ENCODE peak calls at places on chromosome 7, in four cellular contexts. T, G, P and B are unnamed samples. For H3K27me3, the result is how much of the 10 kb centered on the place peaks cover.

GRCh38 chr7:92035576-92035975 is 94.9 kb downstream of the AKAP9 start:
- DNase-seq in G (no peak), T (no peak), P (no peak), B (peak)

GRCh38 chr7:99473315-99473596 is 566 bp downstream of the ZNF789 start:
- DNase-seq in G (peak), P (peak), T (peak), B (peak)

GRCh38 chr7:24831240-24831639 is 74.0 kb upstream of the GSDME start:
- DNase-seq in P (no peak), G (no peak), T (no peak), B (no peak)

GRCh38 chr7:106126170-106126938 is 14.2 kb upstream of the SYPL1 start:
- DNase-seq in T (no peak), P (no peak), G (no peak), B (no peak)

GRCh38 chr7:6340241-6340640 is 67.8 kb upstream of the CYTH3 start:
- DNase-seq in G (no peak), P (no peak), T (no peak), B (no peak)

GRCh38 chr7:151806938-151807775 is 69.8 kb downstream of the PRKAG2 start:
- DNase-seq in P (no peak), G (no peak), T (no peak), B (no peak)

GRCh38 chr7:67620216-67620933 is 623.7 kb downstream of the TYW1 start:
- DNase-seq in T (no peak), P (no peak), G (no peak), B (no peak)

GRCh38 chr7:98617960-98618418 is 904 bp downstream of the NPTX2 start:
- DNase-seq in T (no peak), G (no peak), P (no peak), B (peak)

GRCh38 chr7:122310119-122311021 is 5.8 kb upstream of the FEZF1 start:
- DNase-seq in T (no peak), G (no peak), P (no peak), B (peak)

GRCh38 chr7:158467562-158467961 is 120.1 kb downstream of the PTPRN2 start:
- DNase-seq in P (no peak), G (no peak), T (no peak), B (no peak)

GRCh38 chr7:20280475-20281351 is 50.0 kb upstream of the ITGB8 start:
- DNase-seq in G (no peak), P (no peak), T (no peak), B (no peak)

GRCh38 chr7:29871787-29872398 is 65.6 kb downstream of the WIPF3 start:
- DNase-seq in G (no peak), T (no peak), P (no peak), B (no peak)

GRCh38 chr7:99447943-99448342 is 9.2 kb downstream of the CPSF4 start:
- DNase-seq in T (no peak), P (peak), G (peak), B (peak)

GRCh38 chr7:2185715-2186114 is 47.0 kb downstream of the MAD1L1 start:
- DNase-seq in T (no peak), P (no peak), G (no peak), B (no peak)

GRCh38 chr7:87671-88070 is 104.7 kb upstream of the FAM20C start:
- DNase-seq in T (no peak), G (no peak), P (no peak), B (no peak)

GRCh38 chr7:29588900-29589696 is 25.5 kb downstream of the PRR15 start:
- DNase-seq in T (peak), P (peak), G (peak), B (peak)

GRCh38 chr7:2012044-2012900 is 220.5 kb downstream of the MAD1L1 start:
- DNase-seq in P (no peak), G (no peak), T (no peak), B (no peak)

GRCh38 chr7:2569421-2569820 is 10.6 kb downstream of the IQCE start:
- DNase-seq in T (no peak), P (no peak), G (no peak), B (no peak)

GRCh38 chr7:17007841-17008240 is 126.1 kb upstream of the AGR3 start:
- DNase-seq in G (no peak), P (no peak), T (no peak), B (no peak)

GRCh38 chr7:221996-222715 is 29.8 kb downstream of the FAM20C start:
- DNase-seq in G (no peak), T (no peak), P (no peak), B (no peak)

GRCh38 chr7:36972140-36972518 is 247.8 kb upstream of the AOAH start:
- DNase-seq in P (peak), G (no peak), T (no peak), B (no peak)

GRCh38 chr7:101779267-101779666 is 38.2 kb upstream of the CUX1 start:
- DNase-seq in G (no peak), P (no peak), T (no peak), B (no peak)

GRCh38 chr7:116780966-116781365 is 81.4 kb upstream of the CAPZA2 start:
- DNase-seq in G (no peak), T (no peak), P (no peak), B (peak)

GRCh38 chr7:69754476-69754875 is 156.2 kb downstream of the AUTS2 start:
- DNase-seq in P (no peak), T (no peak), G (no peak), B (no peak)

GRCh38 chr7:37921340-37921805 is 933 bp downstream of the EPDR1 start:
- DNase-seq in T (no peak), P (peak), G (peak), B (peak)

GRCh38 chr7:91183408-91183807 is 80.8 kb upstream of the FZD1 start:
- DNase-seq in T (no peak), G (no peak), P (no peak), B (no peak)

GRCh38 chr7:130227883-130228575 is 20.4 kb downstream of the SSMEM1 start:
- DNase-seq in T (no peak), G (no peak), P (peak), B (no peak)

GRCh38 chr7:139767561-139767982 is 10.2 kb downstream of the HIPK2 start:
- DNase-seq in G (no peak), P (no peak), T (peak), B (no peak)

GRCh38 chr7:150799741-150800575 is at the start of gene TMEM176B:
- DNase-seq in T (no peak), G (no peak), P (no peak), B (peak)

DNA sequence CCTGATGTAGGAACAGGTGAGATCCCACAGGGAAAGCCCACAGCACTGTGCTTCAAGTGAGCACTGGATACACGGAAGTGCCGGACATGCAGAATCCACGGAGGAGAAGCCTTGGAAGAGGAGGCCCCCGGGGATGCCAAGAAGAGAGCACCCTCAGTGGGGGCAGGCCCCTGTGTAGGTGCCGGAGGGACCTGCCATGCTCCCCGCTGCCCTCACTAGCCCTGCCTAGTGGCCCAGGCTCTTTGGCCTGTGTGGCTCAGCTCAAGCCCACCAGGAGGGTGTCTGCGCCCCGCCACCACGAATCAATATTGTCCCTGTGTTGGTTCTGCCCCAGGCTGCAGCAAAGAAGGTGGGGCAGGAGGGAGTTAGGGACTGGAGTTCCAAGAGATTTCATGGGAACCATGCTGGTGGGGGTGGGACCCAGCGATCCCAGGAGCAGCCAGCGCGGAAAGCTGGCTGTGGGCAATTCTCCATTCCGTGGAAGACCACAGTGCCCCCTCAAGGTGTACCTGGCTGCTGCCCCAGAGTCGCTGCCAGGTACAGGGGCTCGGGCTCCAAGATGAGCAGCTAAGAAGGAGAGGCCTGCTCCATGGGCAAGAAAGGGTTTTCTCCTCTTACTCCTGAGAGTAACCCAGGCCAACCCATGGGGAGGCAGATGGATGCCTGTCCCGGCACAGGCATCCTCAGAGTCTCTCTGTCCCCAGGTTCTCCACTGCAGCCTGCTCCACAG is 34.9 kb upstream of the LEP start:
- DNase-seq in P (no peak), G (no peak), T (no peak), B (peak)
- H3K27me3 ChIP-seq in P (under half), G (half or more), T (under half), B (half or more)

GRCh38 chr7:104962781-104963180 is 51.2 kb upstream of the KMT2E start:
- DNase-seq in P (no peak), T (no peak), G (no peak), B (no peak)

GRCh38 chr7:104963991-104964385 is 50.0 kb upstream of the KMT2E start:
- DNase-seq in G (peak), P (peak), T (no peak), B (no peak)

GRCh38 chr7:104963378-104963990 is 50.5 kb upstream of the KMT2E start:
- DNase-seq in P (no peak), G (no peak), T (no peak), B (no peak)

GRCh38 chr7:104958278-104958903 is 55.6 kb upstream of the KMT2E start:
- DNase-seq in T (no peak), G (no peak), P (no peak), B (no peak)

DNA sequence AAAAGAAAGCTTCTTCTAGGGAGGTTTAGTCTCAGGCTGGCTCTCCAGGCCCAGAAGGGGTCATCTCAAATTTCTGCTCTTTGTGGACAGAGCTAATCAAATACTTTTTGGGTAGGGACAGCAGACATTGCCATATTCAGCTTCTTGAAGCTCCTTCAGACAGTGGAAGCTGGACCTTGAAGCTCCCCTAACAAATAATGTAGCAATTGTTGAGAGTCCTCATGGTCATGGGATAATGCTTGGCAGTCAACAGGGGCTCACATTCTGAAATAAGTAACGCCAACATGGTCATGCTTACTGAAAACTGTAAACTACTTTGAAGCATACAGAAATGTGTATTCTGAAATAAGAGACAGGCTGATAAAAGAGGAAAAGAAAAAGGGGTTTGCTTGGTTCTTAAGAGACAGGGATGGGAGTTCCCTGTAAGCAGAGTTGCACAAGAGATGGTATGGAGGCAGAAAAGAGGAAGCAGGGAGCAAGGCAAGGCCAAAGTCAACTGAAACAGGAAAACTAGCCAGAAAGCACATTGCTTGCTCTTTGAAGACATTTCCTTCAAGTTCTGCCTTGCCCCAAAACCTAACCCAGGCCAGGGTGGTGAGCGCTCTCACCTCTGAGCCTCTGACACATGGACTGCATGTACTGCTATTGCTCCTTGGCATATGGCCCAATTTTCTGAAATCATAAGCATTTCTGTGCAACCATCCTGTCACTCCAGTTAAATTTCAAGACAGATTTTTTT is 53.1 kb upstream of the KMT2E start:
- DNase-seq in T (peak), P (no peak), G (no peak), B (no peak)
- TF ChIP-seq JUNB in T (no peak), P (no peak), G (no peak), B (no peak)

GRCh38 chr7:155352753-155353115 is 55.1 kb downstream of the INSIG1 start:
- DNase-seq in P (no peak), G (no peak), T (no peak), B (no peak)

GRCh38 chr7:155351120-155351870 is 53.6 kb downstream of the INSIG1 start:
- DNase-seq in T (no peak), P (no peak), G (no peak), B (no peak)

GRCh38 chr7:155354371-155355048 is 56.8 kb downstream of the INSIG1 start:
- DNase-seq in P (no peak), T (no peak), G (no peak), B (no peak)

GRCh38 chr7:155353256-155353897 is 55.7 kb downstream of the INSIG1 start:
- DNase-seq in P (no peak), G (no peak), T (no peak), B (no peak)

GRCh38 chr7:155352076-155352752 is 54.5 kb downstream of the INSIG1 start:
- DNase-seq in P (no peak), T (no peak), G (no peak), B (no peak)
- H3K27me3 ChIP-seq in P (under half), T (under half), G (half or more), B (under half)

GRCh38 chr7:104272767-104273384 is 55.5 kb upstream of the LHFPL3 start:
- DNase-seq in G (peak), P (peak), T (no peak), B (peak)

GRCh38 chr7:104271948-104272347 is 56.5 kb upstream of the LHFPL3 start:
- DNase-seq in P (peak), G (no peak), T (no peak), B (no peak)

DNA sequence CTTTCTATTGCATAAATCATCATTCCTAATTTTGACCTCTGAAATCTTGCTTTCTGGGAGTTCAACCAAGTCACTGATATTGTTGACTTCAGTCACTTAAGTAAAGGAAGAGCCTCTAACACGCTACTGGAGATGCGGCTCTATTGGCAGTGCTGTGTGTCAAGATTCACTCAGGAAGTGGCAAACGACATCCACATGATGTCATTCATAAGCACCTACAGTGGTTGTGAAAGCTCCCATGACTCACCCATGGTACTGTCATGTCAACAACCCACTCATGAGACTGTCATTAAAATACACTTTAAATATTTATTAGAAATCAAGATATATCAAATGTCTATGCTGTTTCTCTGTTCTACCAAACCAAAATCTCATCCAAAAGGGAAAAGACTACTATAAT is 52.5 kb upstream of the LHFPL3 start:
- DNase-seq in T (no peak), P (peak), G (no peak), B (no peak)
- TF ChIP-seq JUNB in T (no peak), P (no peak), G (no peak), B (no peak)

GRCh38 chr7:43337811-43338210 is 225.4 kb downstream of the HECW1 start:
- DNase-seq in P (no peak), T (no peak), G (no peak), B (no peak)
- H3K27me3 ChIP-seq in P (under half), T (under half), G (under half), B (under half)

GRCh38 chr7:81457858-81458522 is 311.9 kb downstream of the HGF start:
- DNase-seq in G (no peak), T (no peak), P (no peak), B (peak)
- TF ChIP-seq JUNB in G (no peak), T (no peak), P (no peak), B (no peak)

DNA sequence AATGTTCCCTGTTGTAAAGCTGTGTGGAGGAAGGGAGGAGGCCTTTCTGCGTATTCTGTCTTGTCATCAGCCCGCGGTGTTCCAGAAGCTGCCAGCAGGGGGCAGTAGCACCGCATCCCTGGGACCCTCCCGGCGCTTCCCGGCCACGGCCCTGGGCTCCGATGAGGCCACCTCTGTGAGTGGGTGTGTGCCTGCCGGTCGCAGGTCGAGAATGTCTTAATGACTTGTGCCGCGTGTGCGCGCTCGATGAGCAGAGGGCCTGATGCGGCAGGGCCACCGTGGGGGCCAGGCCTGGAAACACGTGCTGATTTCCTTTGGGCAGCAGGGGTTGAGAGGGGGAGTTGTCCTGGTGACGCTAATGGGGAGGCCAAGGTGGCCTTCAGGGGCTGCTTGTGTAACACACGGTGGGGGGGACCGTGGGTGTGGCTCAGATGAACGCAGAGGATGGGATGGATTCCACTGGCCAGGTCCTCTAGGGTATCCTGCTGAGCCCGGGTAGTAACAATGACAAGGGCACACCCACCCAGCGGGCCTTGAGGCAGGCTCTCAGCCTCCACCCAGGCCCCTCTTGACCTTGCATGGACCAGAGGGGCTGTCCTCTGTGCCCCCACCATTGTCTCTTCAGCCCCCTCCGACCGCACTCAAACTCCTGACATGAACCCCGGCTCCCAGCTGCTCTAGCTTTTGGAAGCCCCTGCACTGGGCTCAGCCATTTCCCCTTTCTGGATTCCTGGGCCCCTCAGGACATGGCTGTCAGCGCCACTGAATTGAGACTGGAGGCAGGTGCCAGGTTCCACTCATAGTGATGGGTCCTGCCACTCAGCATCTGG is 135.9 kb upstream of the PODXL start:
- DNase-seq in P (peak), G (peak), T (no peak), B (peak)
- H3K27me3 ChIP-seq in P (under half), G (half or more), T (under half), B (under half)

GRCh38 chr7:15214981-15215380 is 312.4 kb upstream of the DGKB start:
- DNase-seq in P (no peak), T (no peak), G (no peak), B (no peak)
- TF ChIP-seq JUNB in P (no peak), T (no peak), G (no peak), B (no peak)

DNA sequence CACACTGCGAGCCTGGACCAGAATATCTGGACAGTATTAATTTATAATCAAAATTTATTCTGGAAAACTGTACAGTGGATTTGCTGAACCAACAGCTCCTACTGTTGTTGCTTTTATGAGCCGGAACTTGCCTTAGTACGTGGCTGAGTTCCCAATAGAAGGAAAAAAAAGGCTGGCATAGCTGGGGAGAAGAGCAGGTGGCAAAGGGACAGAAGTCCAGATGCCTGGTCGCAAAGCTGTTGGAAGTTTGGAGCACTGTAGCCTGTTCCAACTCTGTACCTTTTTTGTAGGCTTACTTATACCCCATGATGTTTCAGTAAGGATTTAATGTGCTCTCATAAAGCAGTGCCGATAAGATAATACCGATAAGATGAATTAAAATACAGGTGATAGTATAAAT is 333.8 kb downstream of the ABCA13 start:
- DNase-seq in P (no peak), G (no peak), T (no peak), B (no peak)
- H3K27me3 ChIP-seq in P (under half), G (under half), T (under half), B (under half)